ENCODE peak calls at places on chromosomes 2 and 18, in six cellular contexts. One of them, this sample, is unnamed.

GRCh38 chr18:78542204-78542603 is 437.4 kb upstream of the SALL3 start:
- DNase-seq in activated naive CD8-positive, alpha-beta T cell treated with anti-CD3 and anti-CD28 coated beads, Interleukin-2, amount 50 U/mL, for 24 hours: no peak
- DNase-seq in GM10248: no peak
- DNase-seq in globus pallidus: peak; percentile 52
- DNase-seq in AG08396: no peak
- DNase-seq in GM06990: no peak
- DNase-seq in this sample: no peak

GRCh38 chr2:44170337-44170736 is 1.7 kb downstream of the PPM1B start:
- DNase-seq in AG08396: no peak
- DNase-seq in GM10248: no peak
- DNase-seq in activated naive CD8-positive, alpha-beta T cell treated with anti-CD3 and anti-CD28 coated beads, Interleukin-2, amount 50 U/mL, for 24 hours: no peak
- DNase-seq in globus pallidus: peak; percentile 61
- DNase-seq in GM06990: no peak
- DNase-seq in this sample: no peak

GRCh38 chr2:676647-677055 is 555 bp downstream of the TMEM18 start:
- DNase-seq in AG08396: peak; percentile 98
- DNase-seq in GM10248: peak; percentile 98
- DNase-seq in activated naive CD8-positive, alpha-beta T cell treated with anti-CD3 and anti-CD28 coated beads, Interleukin-2, amount 50 U/mL, for 24 hours: peak; percentile 97
- DNase-seq in globus pallidus: peak; percentile 99
- DNase-seq in GM06990: peak; percentile 97
- DNase-seq in this sample: no peak

GRCh38 chr2:148903294-148903693 is 28.3 kb downstream of the KIF5C start:
- DNase-seq in GM06990: no peak
- DNase-seq in GM10248: no peak
- DNase-seq in activated naive CD8-positive, alpha-beta T cell treated with anti-CD3 and anti-CD28 coated beads, Interleukin-2, amount 50 U/mL, for 24 hours: no peak
- DNase-seq in AG08396: no peak
- DNase-seq in globus pallidus: no peak
- DNase-seq in this sample: no peak

GRCh38 chr2:225465827-225466226 is 66.3 kb downstream of the NYAP2 start:
- DNase-seq in GM10248: no peak
- DNase-seq in AG08396: no peak
- DNase-seq in globus pallidus: no peak
- DNase-seq in GM06990: no peak
- DNase-seq in activated naive CD8-positive, alpha-beta T cell treated with anti-CD3 and anti-CD28 coated beads, Interleukin-2, amount 50 U/mL, for 24 hours: no peak
- DNase-seq in this sample: no peak

GRCh38 chr2:107325983-107326786 is 440.2 kb upstream of the ST6GAL2 start:
- DNase-seq in AG08396: no peak
- DNase-seq in GM06990: no peak
- DNase-seq in GM10248: no peak
- DNase-seq in activated naive CD8-positive, alpha-beta T cell treated with anti-CD3 and anti-CD28 coated beads, Interleukin-2, amount 50 U/mL, for 24 hours: no peak
- DNase-seq in globus pallidus: peak; percentile 67
- DNase-seq in this sample: no peak

GRCh38 chr2:201218780-201219179 is 35.8 kb downstream of the CASP10 start:
- DNase-seq in AG08396: no peak
- DNase-seq in GM10248: no peak
- DNase-seq in GM06990: no peak
- DNase-seq in globus pallidus: no peak
- DNase-seq in activated naive CD8-positive, alpha-beta T cell treated with anti-CD3 and anti-CD28 coated beads, Interleukin-2, amount 50 U/mL, for 24 hours: no peak
- DNase-seq in this sample: no peak

GRCh38 chr2:159094173-159094737 is 125.8 kb downstream of the TANC1 start:
- DNase-seq in activated naive CD8-positive, alpha-beta T cell treated with anti-CD3 and anti-CD28 coated beads, Interleukin-2, amount 50 U/mL, for 24 hours: peak; percentile 8
- DNase-seq in globus pallidus: no peak
- DNase-seq in AG08396: peak; percentile 73
- DNase-seq in GM10248: no peak
- DNase-seq in GM06990: no peak
- DNase-seq in this sample: no peak

GRCh38 chr2:54065411-54065810 is 50.0 kb upstream of the ACYP2 start:
- DNase-seq in GM10248: no peak
- DNase-seq in globus pallidus: no peak
- DNase-seq in GM06990: no peak
- DNase-seq in activated naive CD8-positive, alpha-beta T cell treated with anti-CD3 and anti-CD28 coated beads, Interleukin-2, amount 50 U/mL, for 24 hours: no peak
- DNase-seq in AG08396: peak; percentile 85
- DNase-seq in this sample: no peak

GRCh38 chr2:241842620-241843211 is 16.0 kb downstream of the PDCD1 start:
- DNase-seq in GM06990: peak; percentile 61
- DNase-seq in AG08396: no peak
- DNase-seq in activated naive CD8-positive, alpha-beta T cell treated with anti-CD3 and anti-CD28 coated beads, Interleukin-2, amount 50 U/mL, for 24 hours: peak; percentile 73
- DNase-seq in GM10248: peak; percentile 85
- DNase-seq in globus pallidus: no peak
- DNase-seq in this sample: no peak

GRCh38 chr2:134975281-134976009 is 56.8 kb downstream of the CCNT2 start:
- DNase-seq in GM06990: no peak
- DNase-seq in activated naive CD8-positive, alpha-beta T cell treated with anti-CD3 and anti-CD28 coated beads, Interleukin-2, amount 50 U/mL, for 24 hours: no peak
- DNase-seq in globus pallidus: no peak
- DNase-seq in AG08396: no peak
- DNase-seq in GM10248: no peak
- DNase-seq in this sample: no peak

GRCh38 chr2:75047907-75048625 is 89.6 kb downstream of the POLE4 start:
- DNase-seq in AG08396: peak; percentile 61
- DNase-seq in activated naive CD8-positive, alpha-beta T cell treated with anti-CD3 and anti-CD28 coated beads, Interleukin-2, amount 50 U/mL, for 24 hours: no peak
- DNase-seq in GM10248: no peak
- DNase-seq in globus pallidus: no peak
- DNase-seq in GM06990: no peak
- DNase-seq in this sample: no peak

GRCh38 chr2:174344716-174345472 is 10.1 kb downstream of the SP9 start:
- DNase-seq in AG08396: no peak
- DNase-seq in GM06990: no peak
- DNase-seq in activated naive CD8-positive, alpha-beta T cell treated with anti-CD3 and anti-CD28 coated beads, Interleukin-2, amount 50 U/mL, for 24 hours: no peak
- DNase-seq in GM10248: no peak
- DNase-seq in globus pallidus: no peak
- DNase-seq in this sample: no peak

GRCh38 chr2:233705911-233706506 is 6.7 kb upstream of the UGT1A5 start:
- DNase-seq in GM06990: no peak
- DNase-seq in AG08396: peak; percentile 24
- DNase-seq in GM10248: no peak
- DNase-seq in globus pallidus: no peak
- DNase-seq in activated naive CD8-positive, alpha-beta T cell treated with anti-CD3 and anti-CD28 coated beads, Interleukin-2, amount 50 U/mL, for 24 hours: no peak
- DNase-seq in this sample: no peak

GRCh38 chr2:236943841-236944513 is 141.7 kb upstream of the COPS8 start:
- DNase-seq in globus pallidus: no peak
- DNase-seq in GM06990: no peak
- DNase-seq in GM10248: no peak
- DNase-seq in AG08396: no peak
- DNase-seq in activated naive CD8-positive, alpha-beta T cell treated with anti-CD3 and anti-CD28 coated beads, Interleukin-2, amount 50 U/mL, for 24 hours: no peak
- DNase-seq in this sample: no peak

GRCh38 chr18:35355140-35355618 is 11.0 kb upstream of the ZNF24 start:
- DNase-seq in AG08396: peak; percentile 84
- DNase-seq in GM06990: no peak
- DNase-seq in globus pallidus: peak; percentile 97
- DNase-seq in activated naive CD8-positive, alpha-beta T cell treated with anti-CD3 and anti-CD28 coated beads, Interleukin-2, amount 50 U/mL, for 24 hours: peak; percentile 38
- DNase-seq in GM10248: peak; percentile 57
- DNase-seq in this sample: peak; percentile 41

GRCh38 chr2:46866770-46867246 is 48.8 kb downstream of the MCFD2 start:
- DNase-seq in AG08396: no peak
- DNase-seq in globus pallidus: no peak
- DNase-seq in activated naive CD8-positive, alpha-beta T cell treated with anti-CD3 and anti-CD28 coated beads, Interleukin-2, amount 50 U/mL, for 24 hours: no peak
- DNase-seq in GM10248: no peak
- DNase-seq in GM06990: no peak
- DNase-seq in this sample: no peak

GRCh38 chr2:36403675-36404230 is 48.2 kb downstream of the CRIM1 start:
- DNase-seq in activated naive CD8-positive, alpha-beta T cell treated with anti-CD3 and anti-CD28 coated beads, Interleukin-2, amount 50 U/mL, for 24 hours: no peak
- DNase-seq in GM10248: no peak
- DNase-seq in GM06990: no peak
- DNase-seq in AG08396: peak; percentile 24
- DNase-seq in globus pallidus: no peak
- DNase-seq in this sample: no peak

GRCh38 chr2:60925994-60926750 is 44.8 kb downstream of the REL start:
- DNase-seq in GM10248: no peak
- DNase-seq in activated naive CD8-positive, alpha-beta T cell treated with anti-CD3 and anti-CD28 coated beads, Interleukin-2, amount 50 U/mL, for 24 hours: no peak
- DNase-seq in GM06990: no peak
- DNase-seq in globus pallidus: no peak
- DNase-seq in AG08396: peak; percentile 30
- DNase-seq in this sample: no peak

GRCh38 chr18:35408843-35409261 is 31.7 kb upstream of the ZNF396 start:
- DNase-seq in GM06990: peak; percentile 18
- DNase-seq in GM10248: no peak
- DNase-seq in globus pallidus: no peak
- DNase-seq in activated naive CD8-positive, alpha-beta T cell treated with anti-CD3 and anti-CD28 coated beads, Interleukin-2, amount 50 U/mL, for 24 hours: no peak
- DNase-seq in AG08396: no peak
- DNase-seq in this sample: no peak

GRCh38 chr2:226835420-226835795 is 446 bp upstream of the RHBDD1 start:
- DNase-seq in globus pallidus: no peak
- DNase-seq in activated naive CD8-positive, alpha-beta T cell treated with anti-CD3 and anti-CD28 coated beads, Interleukin-2, amount 50 U/mL, for 24 hours: no peak
- DNase-seq in GM06990: no peak
- DNase-seq in AG08396: peak; percentile 8
- DNase-seq in GM10248: peak; percentile 52
- DNase-seq in this sample: peak; percentile 62

GRCh38 chr2:233301811-233302210 is 5.8 kb upstream of the SAG start:
- DNase-seq in AG08396: no peak
- DNase-seq in activated naive CD8-positive, alpha-beta T cell treated with anti-CD3 and anti-CD28 coated beads, Interleukin-2, amount 50 U/mL, for 24 hours: no peak
- DNase-seq in GM06990: no peak
- DNase-seq in globus pallidus: no peak
- DNase-seq in GM10248: no peak
- DNase-seq in this sample: no peak

GRCh38 chr2:111209045-111209514 is 88.4 kb downstream of the BCL2L11 start:
- DNase-seq in GM06990: peak; percentile 61
- DNase-seq in globus pallidus: no peak
- DNase-seq in GM10248: no peak
- DNase-seq in activated naive CD8-positive, alpha-beta T cell treated with anti-CD3 and anti-CD28 coated beads, Interleukin-2, amount 50 U/mL, for 24 hours: peak; percentile 22
- DNase-seq in AG08396: no peak
- DNase-seq in this sample: no peak

GRCh38 chr18:6009751-6010150 is 114.4 kb upstream of the TMEM200C start:
- DNase-seq in globus pallidus: no peak
- DNase-seq in GM10248: no peak
- DNase-seq in GM06990: no peak
- DNase-seq in AG08396: peak; percentile 14
- DNase-seq in activated naive CD8-positive, alpha-beta T cell treated with anti-CD3 and anti-CD28 coated beads, Interleukin-2, amount 50 U/mL, for 24 hours: no peak
- DNase-seq in this sample: no peak

GRCh38 chr18:9866627-9867453 is 18.9 kb upstream of the TXNDC2 start:
- DNase-seq in activated naive CD8-positive, alpha-beta T cell treated with anti-CD3 and anti-CD28 coated beads, Interleukin-2, amount 50 U/mL, for 24 hours: no peak
- DNase-seq in GM06990: no peak
- DNase-seq in AG08396: no peak
- DNase-seq in GM10248: no peak
- DNase-seq in globus pallidus: no peak
- DNase-seq in this sample: no peak

GRCh38 chr2:197360744-197361156 is 50.2 kb upstream of the ANKRD44 start:
- DNase-seq in activated naive CD8-positive, alpha-beta T cell treated with anti-CD3 and anti-CD28 coated beads, Interleukin-2, amount 50 U/mL, for 24 hours: no peak
- DNase-seq in AG08396: peak; percentile 24
- DNase-seq in GM10248: no peak
- DNase-seq in globus pallidus: no peak
- DNase-seq in GM06990: peak; percentile 38
- DNase-seq in this sample: no peak

GRCh38 chr18:9106800-9107574 is 4.5 kb downstream of the NDUFV2 start:
- DNase-seq in globus pallidus: no peak
- DNase-seq in AG08396: no peak
- DNase-seq in GM10248: no peak
- DNase-seq in activated naive CD8-positive, alpha-beta T cell treated with anti-CD3 and anti-CD28 coated beads, Interleukin-2, amount 50 U/mL, for 24 hours: no peak
- DNase-seq in GM06990: no peak
- DNase-seq in this sample: no peak

GRCh38 chr2:126543081-126543480 is 112.9 kb upstream of the GYPC start:
- DNase-seq in GM06990: no peak
- DNase-seq in AG08396: no peak
- DNase-seq in GM10248: no peak
- DNase-seq in globus pallidus: no peak
- DNase-seq in activated naive CD8-positive, alpha-beta T cell treated with anti-CD3 and anti-CD28 coated beads, Interleukin-2, amount 50 U/mL, for 24 hours: no peak
- DNase-seq in this sample: no peak

GRCh38 chr2:146927080-146927714 is 917.6 kb upstream of the ACVR2A start:
- DNase-seq in globus pallidus: peak; percentile 56
- DNase-seq in GM10248: peak; percentile 6
- DNase-seq in activated naive CD8-positive, alpha-beta T cell treated with anti-CD3 and anti-CD28 coated beads, Interleukin-2, amount 50 U/mL, for 24 hours: no peak
- DNase-seq in AG08396: peak; percentile 26
- DNase-seq in GM06990: no peak
- DNase-seq in this sample: no peak

GRCh38 chr2:121530210-121530562 is 494 bp upstream of the RNU4ATAC start:
- DNase-seq in globus pallidus: no peak
- DNase-seq in AG08396: no peak
- DNase-seq in GM10248: peak; percentile 78
- DNase-seq in activated naive CD8-positive, alpha-beta T cell treated with anti-CD3 and anti-CD28 coated beads, Interleukin-2, amount 50 U/mL, for 24 hours: no peak
- DNase-seq in GM06990: peak; percentile 86
- DNase-seq in this sample: no peak

GRCh38 chr2:60948926-60949579 is 67.7 kb downstream of the REL start:
- DNase-seq in GM06990: no peak
- DNase-seq in activated naive CD8-positive, alpha-beta T cell treated with anti-CD3 and anti-CD28 coated beads, Interleukin-2, amount 50 U/mL, for 24 hours: no peak
- DNase-seq in GM10248: no peak
- DNase-seq in AG08396: no peak
- DNase-seq in globus pallidus: no peak
- DNase-seq in this sample: no peak

GRCh38 chr2:62305421-62306176 is 109.7 kb downstream of the B3GNT2 start:
- DNase-seq in globus pallidus: no peak
- DNase-seq in GM06990: peak; percentile 46
- DNase-seq in GM10248: no peak
- DNase-seq in activated naive CD8-positive, alpha-beta T cell treated with anti-CD3 and anti-CD28 coated beads, Interleukin-2, amount 50 U/mL, for 24 hours: peak; percentile 80
- DNase-seq in AG08396: no peak
- DNase-seq in this sample: no peak

GRCh38 chr18:13308369-13308768 is 89.8 kb downstream of the LDLRAD4 start:
- DNase-seq in GM06990: no peak
- DNase-seq in GM10248: no peak
- DNase-seq in activated naive CD8-positive, alpha-beta T cell treated with anti-CD3 and anti-CD28 coated beads, Interleukin-2, amount 50 U/mL, for 24 hours: peak; percentile 40
- DNase-seq in AG08396: no peak
- DNase-seq in globus pallidus: no peak
- DNase-seq in this sample: no peak

GRCh38 chr2:89833780-89834117 is 1142.3 kb downstream of the RPIA start:
- DNase-seq in GM06990: no peak
- DNase-seq in globus pallidus: peak; percentile 37
- DNase-seq in activated naive CD8-positive, alpha-beta T cell treated with anti-CD3 and anti-CD28 coated beads, Interleukin-2, amount 50 U/mL, for 24 hours: no peak
- DNase-seq in GM10248: no peak
- DNase-seq in AG08396: no peak
- DNase-seq in this sample: no peak

GRCh38 chr2:239535413-239535790 is 134.6 kb upstream of the HDAC4 start:
- DNase-seq in GM06990: no peak
- DNase-seq in GM10248: no peak
- DNase-seq in AG08396: no peak
- DNase-seq in globus pallidus: no peak
- DNase-seq in activated naive CD8-positive, alpha-beta T cell treated with anti-CD3 and anti-CD28 coated beads, Interleukin-2, amount 50 U/mL, for 24 hours: no peak
- DNase-seq in this sample: no peak